ENCODE peak calls at places on chromosomes 11 and 22, in ten cellular contexts. S, X, N, L, T, O, Z, K, D and W are unnamed samples.

GRCh38 chr22:31952459-31952858 is 8.1 kb downstream of the YWHAH start:
- DNase-seq in Z (peak; percentile 63), N (no peak), L (no peak), T (no peak), D (no peak), K (no peak), S (peak; percentile 89), X (no peak), O (no peak), W (peak; percentile 74)

GRCh38 chr11:33310720-33311500 is 53.7 kb downstream of the HIPK3 start:
- DNase-seq in O (no peak), T (no peak), K (no peak), L (no peak), Z (no peak), N (no peak), D (no peak), S (no peak), X (no peak), W (no peak)

GRCh38 chr11:66636411-66636810 is 2.1 kb upstream of the RBM4 start:
- DNase-seq in Z (no peak), K (no peak), D (no peak), O (no peak), N (no peak), T (no peak), S (no peak), X (no peak), L (no peak), W (no peak)

GRCh38 chr11:41309716-41310115 is 149.7 kb downstream of the LRRC4C start:
- DNase-seq in D (no peak), K (no peak), Z (no peak), T (no peak), N (no peak), O (no peak), S (no peak), L (no peak), X (peak; percentile 1), W (no peak)

GRCh38 chr11:95443386-95443785 is 212.4 kb upstream of the SESN3 start:
- DNase-seq in O (peak; percentile 14), X (no peak), K (no peak), T (no peak), S (no peak), D (no peak), L (no peak), Z (no peak), N (no peak), W (no peak)

GRCh38 chr22:30694171-30694637 is 470 bp upstream of the OSBP2 start:
- DNase-seq in K (peak; percentile 65), D (peak; percentile 67), O (peak; percentile 63), L (peak; percentile 75), X (peak; percentile 83), N (peak; percentile 62), S (peak; percentile 57), Z (peak; percentile 18), T (peak; percentile 30), W (peak; percentile 67)

GRCh38 chr11:77089004-77089545 is 13.6 kb upstream of the OMP start:
- DNase-seq in X (no peak), D (no peak), N (no peak), S (no peak), L (no peak), O (no peak), K (peak; percentile 29), Z (no peak), T (no peak), W (no peak)

GRCh38 chr22:47681766-47682165 is 919.3 kb downstream of the TBC1D22A start:
- DNase-seq in N (no peak), K (no peak), S (no peak), T (no peak), O (no peak), L (no peak), X (no peak), Z (no peak), D (no peak), W (no peak)

GRCh38 chr22:47112994-47113879 is 350.8 kb downstream of the TBC1D22A start:
- DNase-seq in O (no peak), K (peak; percentile 36), Z (no peak), T (no peak), S (no peak), X (peak; percentile 38), L (no peak), D (no peak), N (no peak), W (no peak)

GRCh38 chr22:20131856-20132685 is 467 bp downstream of the ZDHHC8 start:
- DNase-seq in K (peak; percentile 71), X (no peak), S (no peak), T (peak; percentile 8), L (no peak), Z (no peak), O (no peak), N (no peak), D (no peak), W (no peak)

GRCh38 chr11:69342588-69343330 is 48.8 kb downstream of the MYEOV start:
- DNase-seq in N (no peak), L (no peak), D (no peak), T (no peak), O (peak; percentile 1), K (no peak), S (no peak), X (no peak), Z (no peak), W (no peak)

GRCh38 chr11:117328414-117329010 is 858 bp downstream of the CEP164 start:
- DNase-seq in O (no peak), S (peak; percentile 67), L (no peak), K (no peak), X (no peak), Z (no peak), T (no peak), D (no peak), N (no peak), W (peak; percentile 56)

GRCh38 chr22:29762263-29762662 is 4.5 kb downstream of the ZMAT5 start:
- DNase-seq in T (no peak), X (peak; percentile 90), O (no peak), L (peak; percentile 63), N (peak; percentile 61), D (no peak), S (no peak), Z (no peak), K (no peak), W (no peak)

GRCh38 chr11:92941676-92942571 is 27.5 kb upstream of the MTNR1B start:
- DNase-seq in X (no peak), N (no peak), L (no peak), O (no peak), Z (peak; percentile 63), T (no peak), K (no peak), D (peak; percentile 39), S (peak; percentile 35), W (no peak)

GRCh38 chr22:38124236-38124974 is 13.9 kb upstream of the BAIAP2L2 start:
- DNase-seq in O (no peak), X (no peak), S (no peak), K (no peak), Z (peak; percentile 68), N (no peak), D (no peak), L (no peak), T (no peak), W (no peak)

GRCh38 chr11:15655552-15655951 is 540.8 kb downstream of the INSC start:
- DNase-seq in O (no peak), Z (no peak), T (no peak), S (no peak), D (no peak), X (no peak), K (no peak), N (no peak), L (no peak), W (no peak)

GRCh38 chr11:95566151-95566670 is 223.4 kb downstream of the FAM76B start:
- DNase-seq in Z (no peak), N (no peak), O (no peak), X (no peak), K (no peak), T (no peak), L (no peak), D (no peak), S (no peak), W (no peak)

GRCh38 chr22:45960477-45961386 is 16.2 kb downstream of the WNT7B start:
- DNase-seq in X (no peak), T (no peak), K (no peak), L (no peak), S (no peak), N (no peak), O (no peak), D (no peak), Z (no peak), W (no peak)

GRCh38 chr11:118156531-118157185 is 4.0 kb upstream of the SCN4B start:
- DNase-seq in N (no peak), T (no peak), O (peak; percentile 24), S (no peak), L (no peak), D (peak; percentile 38), K (no peak), Z (no peak), X (peak; percentile 55), W (no peak)

GRCh38 chr22:32482708-32483107 is 8.1 kb downstream of the FBXO7 start:
- DNase-seq in D (no peak), T (no peak), K (no peak), X (no peak), O (peak; percentile 22), S (no peak), Z (no peak), L (no peak), N (no peak), W (no peak)

GRCh38 chr11:118930152-118930712 is 4.5 kb upstream of the BCL9L start:
- DNase-seq in S (peak; percentile 76), T (peak; percentile 87), X (peak; percentile 85), N (peak; percentile 96), Z (peak; percentile 95), O (peak; percentile 92), K (peak; percentile 84), L (peak; percentile 85), D (peak; percentile 92), W (peak; percentile 76)

GRCh38 chr11:95339554-95339953 is 108.6 kb upstream of the SESN3 start:
- DNase-seq in N (no peak), O (no peak), L (no peak), S (no peak), Z (no peak), T (no peak), K (no peak), X (no peak), D (no peak), W (no peak)

GRCh38 chr11:19756675-19757475 is 44.2 kb downstream of the NAV2 start:
- DNase-seq in X (no peak), N (no peak), Z (no peak), S (peak; percentile 46), O (no peak), L (no peak), T (no peak), D (no peak), K (peak; percentile 67), W (no peak)

GRCh38 chr11:59154585-59154984 is 11.9 kb downstream of the FAM111A start:
- DNase-seq in T (no peak), N (no peak), D (no peak), L (no peak), S (no peak), K (no peak), Z (no peak), X (no peak), O (no peak), W (peak; percentile 48)

GRCh38 chr11:79382301-79382700 is 58.5 kb downstream of the TENM4 start:
- DNase-seq in D (no peak), N (no peak), K (no peak), O (no peak), S (no peak), X (no peak), L (no peak), Z (no peak), T (no peak), W (no peak)

GRCh38 chr11:36149538-36150242 is 139.5 kb downstream of the COMMD9 start:
- DNase-seq in X (peak; percentile 53), D (peak; percentile 68), T (no peak), S (peak; percentile 99), O (peak; percentile 28), Z (peak; percentile 99), K (peak; percentile 65), N (peak; percentile 61), L (peak; percentile 19), W (peak; percentile 96)

GRCh38 chr11:92826136-92826535 is 143.3 kb upstream of the MTNR1B start:
- DNase-seq in Z (peak; percentile 37), K (no peak), S (no peak), D (no peak), N (peak; percentile 5), O (no peak), L (no peak), T (no peak), X (no peak), W (no peak)

GRCh38 chr11:60918251-60918940 is 4.4 kb downstream of the TMEM109 start:
- DNase-seq in Z (no peak), L (no peak), S (no peak), D (no peak), N (no peak), T (no peak), K (no peak), O (no peak), X (no peak), W (no peak)